ENCODE peak calls at places on chromosomes 5 and 9, in six cellular contexts. N is H1, A is GM12878, V is GM12891, P is HepG2, B is K562. L is an unnamed sample.

GRCh38 chr9:131113655-131114563 is 11.5 kb upstream of the NUP214 start:
- DNase-seq in N (no peak), A (no peak), V (peak; percentile 5), P (no peak), B (no peak), L (no peak)

GRCh38 chr9:96514825-96515218 is 64.9 kb downstream of the HABP4 start:
- DNase-seq in N (no peak), A (no peak), V (no peak), P (no peak), B (no peak), L (no peak)

GRCh38 chr5:111748304-111748763 is 8.7 kb downstream of the NREP start:
- DNase-seq in N (no peak), A (no peak), V (no peak), P (no peak), B (no peak), L (no peak)

GRCh38 chr5:172686111-172686510 is 45.0 kb downstream of the NEURL1B start:
- DNase-seq in N (no peak), A (no peak), V (no peak), P (no peak), B (no peak), L (no peak)

GRCh38 chr9:91758491-91758981 is 191.5 kb downstream of the ROR2 start:
- DNase-seq in N (peak; percentile 93), A (peak; percentile 37), V (peak; percentile 35), P (peak; percentile 25), B (peak; percentile 80), L (peak; percentile 33)

GRCh38 chr9:137371966-137372651 is 50.9 kb downstream of the EXD3 start:
- DNase-seq in N (peak; percentile 33), A (no peak), V (no peak), P (no peak), B (no peak), L (no peak)

GRCh38 chr9:5274770-5275169 is 29.7 kb downstream of the RLN2 start:
- DNase-seq in N (no peak), A (peak; percentile 19), V (no peak), P (no peak), B (no peak), L (no peak)

GRCh38 chr9:20512636-20513035 is 109.7 kb downstream of the MLLT3 start:
- DNase-seq in N (no peak), A (no peak), V (no peak), P (no peak), B (no peak), L (no peak)

GRCh38 chr5:125198270-125198974 is 452.0 kb upstream of the ZNF608 start:
- DNase-seq in N (no peak), A (no peak), V (no peak), P (no peak), B (no peak), L (no peak)

GRCh38 chr9:125126019-125126746 is 17.1 kb downstream of the SCAI start:
- DNase-seq in N (peak; percentile 33), A (peak; percentile 50), V (peak; percentile 47), P (no peak), B (peak; percentile 73), L (peak; percentile 37)

GRCh38 chr9:136936645-136937170 is 7.8 kb downstream of the FBXW5 start:
- DNase-seq in N (no peak), A (no peak), V (no peak), P (no peak), B (no peak), L (no peak)

GRCh38 chr9:99445920-99446319 is 223.8 kb downstream of the SEC61B start:
- DNase-seq in N (no peak), A (no peak), V (no peak), P (no peak), B (no peak), L (no peak)

GRCh38 chr9:35172878-35173277 is 11.1 kb downstream of the UNC13B start:
- DNase-seq in N (no peak), A (no peak), V (no peak), P (no peak), B (no peak), L (no peak)

GRCh38 chr5:15222156-15222555 is 277.8 kb upstream of the FBXL7 start:
- DNase-seq in N (no peak), A (no peak), V (no peak), P (no peak), B (no peak), L (no peak)

GRCh38 chr9:125475385-125475784 is 213.8 kb downstream of the GAPVD1 start:
- DNase-seq in N (no peak), A (no peak), V (no peak), P (no peak), B (no peak), L (no peak)

GRCh38 chr5:16852251-16853005 is 83.7 kb downstream of the MYO10 start:
- DNase-seq in N (no peak), A (no peak), V (no peak), P (no peak), B (no peak), L (no peak)

GRCh38 chr5:89686081-89686765 is 723.3 kb downstream of the CETN3 start:
- DNase-seq in N (no peak), A (no peak), V (no peak), P (no peak), B (no peak), L (no peak)

GRCh38 chr5:53917095-53917494 is 356.7 kb downstream of the NDUFS4 start:
- DNase-seq in N (no peak), A (no peak), V (no peak), P (no peak), B (no peak), L (no peak)

GRCh38 chr5:116626272-116626723 is 51.7 kb upstream of the SEMA6A start:
- DNase-seq in N (no peak), A (no peak), V (no peak), P (no peak), B (peak; percentile 1), L (no peak)
- TF ChIP-seq TAF1 in N (no peak), A (no peak), V (no peak), P (no peak), B (no peak), L (no peak)

DNA sequence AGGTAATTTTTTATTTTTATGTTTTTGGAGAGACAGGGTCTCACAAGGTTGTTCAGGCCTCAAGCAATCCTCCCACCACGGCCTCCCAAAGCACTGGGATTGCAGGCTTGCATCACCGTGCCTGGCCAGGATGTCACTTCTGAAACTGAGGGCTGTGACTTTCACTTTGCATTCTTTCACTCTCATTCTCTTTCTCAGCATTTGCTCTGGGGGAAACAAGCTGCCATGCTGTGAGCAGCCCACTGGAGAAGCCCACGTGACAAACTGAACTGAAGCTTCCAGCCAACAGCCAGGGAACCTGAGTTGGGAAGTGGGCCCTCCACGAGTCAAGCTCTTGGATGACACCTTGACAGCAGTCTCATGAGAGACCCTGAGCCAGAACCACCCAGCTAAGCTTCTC is 109.4 kb downstream of the C5orf15 start:
- DNase-seq in N (no peak), A (no peak), V (no peak), P (no peak), B (no peak), L (no peak)
- TF ChIP-seq POLR2A in N (no peak), A (no peak), V (no peak), P (no peak), B (no peak), L (no peak)

GRCh38 chr9:76115396-76115795 is 224.9 kb downstream of the PCSK5 start:
- DNase-seq in N (no peak), A (no peak), V (no peak), P (no peak), B (no peak), L (no peak)
- TF ChIP-seq POLR2AphosphoS5 in N (no peak), A (no peak), V (no peak), P (no peak), B (no peak), L (no peak)

GRCh38 chr9:133637451-133638055 is 1.4 kb downstream of the DBH start:
- DNase-seq in N (no peak), A (no peak), V (no peak), P (no peak), B (no peak), L (no peak)
- TF ChIP-seq TAF1 in N (no peak), A (no peak), V (no peak), P (no peak), B (no peak), L (no peak)

GRCh38 chr5:57495285-57495684 is 12.7 kb upstream of the ACTBL2 start:
- DNase-seq in N (no peak), A (no peak), V (no peak), P (no peak), B (no peak), L (no peak)
- TF ChIP-seq POLR2A in N (no peak), A (no peak), V (no peak), P (no peak), B (no peak), L (no peak)

DNA sequence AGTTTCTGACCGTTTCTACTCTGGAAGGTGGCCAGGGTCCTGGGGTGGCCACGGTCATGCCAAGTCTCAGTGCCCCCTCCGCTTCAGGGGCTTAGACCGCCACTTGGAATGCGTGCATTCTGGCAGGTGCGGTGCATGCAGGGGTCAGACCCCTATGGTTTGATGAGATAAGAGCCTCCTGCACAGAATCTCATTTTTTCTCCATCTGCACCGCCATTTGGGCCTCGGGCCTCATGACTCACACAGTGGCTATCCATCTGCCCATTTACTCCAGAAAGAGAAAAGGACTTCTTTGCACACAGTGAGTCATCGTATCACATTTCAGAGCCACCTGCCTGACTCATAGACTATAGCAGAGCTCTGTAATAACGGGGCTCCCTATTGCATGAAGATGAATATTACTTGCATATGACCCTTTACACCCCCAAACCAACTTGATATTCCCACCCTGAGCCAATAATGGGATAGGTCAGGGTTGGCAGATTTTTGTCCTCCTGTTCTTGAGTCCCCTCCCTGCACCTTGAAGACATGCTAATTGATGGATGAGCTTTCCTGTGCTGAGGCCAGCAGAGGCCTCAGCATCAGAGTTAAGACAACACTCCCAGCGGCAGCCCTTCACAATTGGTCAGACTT is 157.4 kb downstream of the NR3C1 start:
- DNase-seq in N (no peak), A (no peak), V (no peak), P (peak; percentile 64), B (peak; percentile 90), L (no peak)
- TF ChIP-seq POLR2AphosphoS5 in N (no peak), A (no peak), V (no peak), P (no peak), B (peak; percentile 81), L (no peak)

GRCh38 chr5:148957591-148958202 is 105.2 kb downstream of the SH3TC2 start:
- DNase-seq in N (peak; percentile 85), A (no peak), V (peak; percentile 23), P (peak; percentile 14), B (peak; percentile 59), L (peak; percentile 27)
- TF ChIP-seq TAF1 in N (no peak), A (no peak), V (no peak), P (no peak), B (no peak), L (no peak)